ENCODE peak calls at places on chromosomes 7 and 10, in five cellular contexts. N is lower lobe of right lung, Q is H54, V is nucleus accumbens, A is H9. Z is an unnamed sample.

GRCh38 chr7:39465055-39465929 is 100.9 kb upstream of the YAE1 start:
- DNase-seq in Q (peak), A (peak), N (no peak), V (no peak), Z (no peak)

GRCh38 chr7:3722396-3722846 is 421.4 kb downstream of the SDK1 start:
- DNase-seq in Q (peak), N (no peak), V (no peak), A (peak), Z (peak)

GRCh38 chr7:2245883-2246679 is 4.1 kb downstream of the NUDT1 start:
- DNase-seq in A (no peak), V (no peak), N (peak), Q (no peak), Z (no peak)

GRCh38 chr10:26637521-26638275 is 59.8 kb upstream of the PDSS1 start:
- DNase-seq in V (no peak), N (no peak), A (peak), Q (no peak), Z (no peak)

GRCh38 chr10:25102423-25102822 is 72.4 kb upstream of the GPR158 start:
- DNase-seq in N (no peak), A (no peak), Q (no peak), V (no peak), Z (no peak)

GRCh38 chr10:79298403-79299244 is 48.6 kb upstream of the PPIF start:
- DNase-seq in A (no peak), Q (peak), N (no peak), V (no peak), Z (no peak)

GRCh38 chr10:132308588-132309451 is 1.1 kb upstream of the STK32C start:
- DNase-seq in A (peak), Q (no peak), V (no peak), N (peak), Z (no peak)

GRCh38 chr7:65938336-65938895 is 43.6 kb downstream of the GUSB start:
- DNase-seq in N (no peak), V (no peak), Q (no peak), A (no peak), Z (no peak)

GRCh38 chr10:94000638-94001420 is 7.1 kb downstream of the PLCE1 start:
- DNase-seq in V (no peak), N (no peak), A (no peak), Q (no peak), Z (no peak)

GRCh38 chr10:49108656-49109055 is 6.7 kb downstream of the VSTM4 start:
- DNase-seq in Q (no peak), N (no peak), V (no peak), A (no peak), Z (no peak)

GRCh38 chr10:132538790-132539421 is 1.3 kb downstream of the INPP5A start:
- DNase-seq in Q (no peak), A (no peak), N (peak), V (no peak), Z (no peak)

GRCh38 chr10:114801411-114801813 is 20.2 kb upstream of the FHIP2A start:
- DNase-seq in Q (no peak), A (no peak), V (no peak), N (no peak), Z (no peak)

GRCh38 chr10:17092216-17092944 is 37.2 kb downstream of the CUBN start:
- DNase-seq in V (no peak), Q (no peak), N (no peak), A (no peak), Z (no peak)

GRCh38 chr7:135245826-135246825 is 12.5 kb downstream of the STRA8 start:
- DNase-seq in V (no peak), A (peak), Q (no peak), N (no peak), Z (no peak)

GRCh38 chr10:129730272-129730992 is 233.6 kb downstream of the EBF3 start:
- DNase-seq in A (no peak), Q (no peak), N (no peak), V (no peak), Z (no peak)

GRCh38 chr10:33616921-33617320 is 282.5 kb upstream of the NRP1 start:
- DNase-seq in Q (no peak), N (no peak), A (no peak), V (no peak), Z (no peak)

GRCh38 chr10:14904316-14904732 is 25.7 kb downstream of the SUV39H2 start:
- DNase-seq in Q (peak), A (no peak), N (no peak), V (no peak), Z (no peak)

GRCh38 chr10:102461187-102462054 is 10.1 kb upstream of the C10orf95 start:
- DNase-seq in Q (peak), V (peak), A (peak), N (peak), Z (peak)

GRCh38 chr7:28081016-28081415 is 99.6 kb downstream of the JAZF1 start:
- DNase-seq in A (no peak), Q (no peak), V (no peak), N (no peak), Z (no peak)

GRCh38 chr7:150341263-150342118 is at the start of gene RARRES2:
- DNase-seq in N (no peak), A (peak), V (no peak), Q (no peak), Z (peak)

GRCh38 chr10:104300736-104301292 is 31.8 kb downstream of the GSTO2 start:
- DNase-seq in A (no peak), Q (peak), N (no peak), V (peak), Z (peak)

GRCh38 chr7:140036224-140036651 is 26.5 kb downstream of the PARP12 start:
- DNase-seq in V (no peak), A (no peak), N (no peak), Q (no peak), Z (no peak)

GRCh38 chr7:66167773-66168367 is 37.3 kb upstream of the TPST1 start:
- DNase-seq in V (no peak), A (no peak), Q (no peak), N (no peak), Z (no peak)

GRCh38 chr7:74373536-74373935 is 80.2 kb upstream of the GTF2IRD1 start:
- DNase-seq in Q (no peak), N (no peak), V (no peak), A (no peak), Z (no peak)

GRCh38 chr7:24882989-24883631 is 96.9 kb downstream of the OSBPL3 start:
- DNase-seq in N (no peak), Q (peak), V (no peak), A (no peak), Z (no peak)

GRCh38 chr10:47454294-47455058 is 29.4 kb downstream of the ANXA8 start:
- DNase-seq in A (peak), N (no peak), V (no peak), Q (no peak), Z (no peak)

GRCh38 chr7:112150823-112151641 is 55.2 kb downstream of the DOCK4 start:
- DNase-seq in A (no peak), V (no peak), Q (no peak), N (no peak), Z (no peak)

GRCh38 chr7:81816312-81816711 is 46.5 kb upstream of the HGF start:
- DNase-seq in A (no peak), Q (no peak), V (no peak), N (no peak), Z (no peak)